ENCODE peak calls at places on chromosome 18, in four cellular contexts. One of them, this sample, is unnamed.

GRCh38 chr18:67766930-67767329 is 250.4 kb upstream of the DSEL start:
- DNase-seq in suprapubic skin: no peak
- DNase-seq in trophoblast cell: peak; percentile 12
- DNase-seq in aorta: no peak
- DNase-seq in this sample: no peak

GRCh38 chr18:48800877-48801727 is 149.7 kb downstream of the SMAD7 start:
- DNase-seq in suprapubic skin: peak; percentile 53
- DNase-seq in trophoblast cell: no peak
- DNase-seq in aorta: peak; percentile 62
- DNase-seq in this sample: no peak

GRCh38 chr18:47969851-47970250 is 39.4 kb upstream of the SMAD2 start:
- DNase-seq in suprapubic skin: no peak
- DNase-seq in trophoblast cell: no peak
- DNase-seq in aorta: no peak
- DNase-seq in this sample: no peak

GRCh38 chr18:51342815-51343214 is 145.3 kb upstream of the MEX3C start:
- DNase-seq in suprapubic skin: no peak
- DNase-seq in trophoblast cell: peak; percentile 98
- DNase-seq in aorta: no peak
- DNase-seq in this sample: no peak

GRCh38 chr18:54983041-54983686 is 23.9 kb upstream of the CCDC68 start:
- DNase-seq in suprapubic skin: no peak
- DNase-seq in trophoblast cell: peak; percentile 94
- DNase-seq in aorta: no peak
- DNase-seq in this sample: no peak

GRCh38 chr18:56702946-56703345 is 51.8 kb downstream of the WDR7 start:
- DNase-seq in suprapubic skin: no peak
- DNase-seq in trophoblast cell: peak; percentile 73
- DNase-seq in aorta: no peak
- DNase-seq in this sample: peak; percentile 20

GRCh38 chr18:74775239-74775638 is 177.6 kb downstream of the ZNF407 start:
- DNase-seq in suprapubic skin: no peak
- DNase-seq in trophoblast cell: no peak
- DNase-seq in aorta: no peak
- DNase-seq in this sample: no peak

GRCh38 chr18:79451237-79452125 is 55.8 kb downstream of the NFATC1 start:
- DNase-seq in suprapubic skin: no peak
- DNase-seq in trophoblast cell: no peak
- DNase-seq in aorta: no peak
- DNase-seq in this sample: no peak

GRCh38 chr18:46939998-46940571 is 22.7 kb downstream of the KATNAL2 start:
- DNase-seq in suprapubic skin: no peak
- DNase-seq in trophoblast cell: no peak
- DNase-seq in aorta: no peak
- DNase-seq in this sample: no peak

GRCh38 chr18:3753116-3753515 is 303.1 kb downstream of the TGIF1 start:
- DNase-seq in suprapubic skin: no peak
- DNase-seq in trophoblast cell: no peak
- DNase-seq in aorta: no peak
- DNase-seq in this sample: no peak

GRCh38 chr18:47829831-47830230 is 100.6 kb downstream of the SMAD2 start:
- DNase-seq in suprapubic skin: no peak
- DNase-seq in trophoblast cell: no peak
- DNase-seq in aorta: no peak
- DNase-seq in this sample: no peak

GRCh38 chr18:711693-712400 is 583 bp downstream of the ENOSF1 start:
- DNase-seq in suprapubic skin: peak; percentile 86
- DNase-seq in trophoblast cell: peak; percentile 91
- DNase-seq in aorta: peak; percentile 85
- DNase-seq in this sample: peak; percentile 74

GRCh38 chr18:22946217-22946616 is 13.1 kb downstream of the RBBP8 start:
- DNase-seq in suprapubic skin: no peak
- DNase-seq in trophoblast cell: no peak
- DNase-seq in aorta: no peak
- DNase-seq in this sample: no peak

GRCh38 chr18:13797157-13797611 is 26.8 kb upstream of the MC5R start:
- DNase-seq in suprapubic skin: no peak
- DNase-seq in trophoblast cell: peak; percentile 75
- DNase-seq in aorta: no peak
- DNase-seq in this sample: peak; percentile 8

GRCh38 chr18:25103468-25104155 is 248.4 kb downstream of the ZNF521 start:
- DNase-seq in suprapubic skin: no peak
- DNase-seq in trophoblast cell: no peak
- DNase-seq in aorta: no peak
- DNase-seq in this sample: no peak

GRCh38 chr18:22872894-22873537 is 60.1 kb upstream of the RBBP8 start:
- DNase-seq in suprapubic skin: no peak
- DNase-seq in trophoblast cell: no peak
- DNase-seq in aorta: no peak
- DNase-seq in this sample: no peak

GRCh38 chr18:37393945-37394609 is 171.5 kb downstream of the CELF4 start:
- DNase-seq in suprapubic skin: peak; percentile 85
- DNase-seq in trophoblast cell: peak; percentile 62
- DNase-seq in aorta: peak; percentile 91
- DNase-seq in this sample: peak; percentile 67

GRCh38 chr18:35248429-35248828 is 7.6 kb downstream of the ZNF397 start:
- DNase-seq in suprapubic skin: no peak
- DNase-seq in trophoblast cell: no peak
- DNase-seq in aorta: no peak
- DNase-seq in this sample: no peak
- H3K36me3 ChIP-seq in suprapubic skin: peaks cover 78% of the 10 kb centered on the region
- H3K36me3 ChIP-seq in trophoblast cell: peaks cover 2% of the 10 kb centered on the region
- H3K36me3 ChIP-seq in aorta: peaks cover 25% of the 10 kb centered on the region
- H3K36me3 ChIP-seq in this sample: peaks cover 44% of the 10 kb centered on the region

GRCh38 chr18:77073336-77074093 is 59.1 kb downstream of the MBP start:
- DNase-seq in suprapubic skin: no peak
- DNase-seq in trophoblast cell: no peak
- DNase-seq in aorta: no peak
- DNase-seq in this sample: no peak
- H3K4me1 ChIP-seq in suprapubic skin: peaks cover 42% of the 10 kb centered on the region
- H3K4me1 ChIP-seq in trophoblast cell: peaks cover 9% of the 10 kb centered on the region
- H3K4me1 ChIP-seq in aorta: no peaks in the 10 kb centered on the region
- H3K4me1 ChIP-seq in this sample: no peaks in the 10 kb centered on the region

GRCh38 chr18:10546557-10547300 is 20.9 kb downstream of the NAPG start:
- DNase-seq in suprapubic skin: no peak
- DNase-seq in trophoblast cell: no peak
- DNase-seq in aorta: no peak
- DNase-seq in this sample: no peak

GRCh38 chr18:10537765-10538164 is 11.9 kb downstream of the NAPG start:
- DNase-seq in suprapubic skin: no peak
- DNase-seq in trophoblast cell: no peak
- DNase-seq in aorta: no peak
- DNase-seq in this sample: no peak

GRCh38 chr18:10544093-10544748 is 18.4 kb downstream of the NAPG start:
- DNase-seq in suprapubic skin: no peak
- DNase-seq in trophoblast cell: no peak
- DNase-seq in aorta: no peak
- DNase-seq in this sample: no peak

DNA sequence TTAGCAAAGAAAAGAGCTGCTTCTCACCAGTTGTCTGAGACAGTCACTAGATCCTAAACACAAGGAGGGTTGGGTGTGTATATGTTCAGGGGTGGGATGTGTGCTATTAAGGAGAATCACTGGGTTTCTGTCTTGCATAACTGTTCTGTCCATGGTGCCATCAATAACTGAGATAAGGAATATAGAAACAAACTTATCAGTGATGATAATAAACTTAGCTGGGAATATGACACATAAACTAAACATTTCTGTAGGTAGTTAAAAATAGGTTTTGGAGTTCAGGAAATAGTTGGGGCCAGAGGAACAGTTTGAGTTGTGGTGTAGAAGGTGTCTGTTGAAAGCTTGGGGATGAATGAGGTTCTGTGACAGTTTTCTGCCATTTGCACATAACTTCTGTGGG is 17.4 kb downstream of the NAPG start:
- DNase-seq in suprapubic skin: no peak
- DNase-seq in trophoblast cell: no peak
- DNase-seq in aorta: no peak
- DNase-seq in this sample: no peak
- H3K36me3 ChIP-seq in suprapubic skin: peaks cover 81% of the 10 kb centered on the region
- H3K36me3 ChIP-seq in trophoblast cell: peaks cover 7% of the 10 kb centered on the region
- H3K36me3 ChIP-seq in aorta: peaks cover 5% of the 10 kb centered on the region
- H3K36me3 ChIP-seq in this sample: no peaks in the 10 kb centered on the region

DNA sequence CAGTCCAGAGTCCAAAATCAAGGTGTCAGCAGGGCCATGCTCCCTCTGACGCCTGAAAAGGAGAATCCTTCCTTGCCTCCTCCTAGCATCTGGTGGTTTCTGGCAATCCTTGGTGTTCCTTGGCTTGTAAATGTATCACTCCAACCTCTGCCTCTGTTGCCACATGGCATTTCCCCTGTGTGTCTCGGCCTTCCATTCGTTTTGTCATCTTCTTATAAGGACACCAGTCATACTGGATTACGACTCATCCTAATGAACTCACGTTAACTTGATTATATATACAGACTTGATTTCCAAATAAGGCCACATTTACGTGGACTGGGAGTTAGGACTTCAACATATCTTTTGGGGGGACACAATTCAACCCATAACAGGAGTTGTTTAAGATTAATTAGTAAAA is 15.8 kb downstream of the PMAIP1 start:
- DNase-seq in suprapubic skin: no peak
- DNase-seq in trophoblast cell: no peak
- DNase-seq in aorta: no peak
- DNase-seq in this sample: no peak
- H3K4me1 ChIP-seq in suprapubic skin: peaks cover 14% of the 10 kb centered on the region
- H3K4me1 ChIP-seq in trophoblast cell: peaks cover 9% of the 10 kb centered on the region
- H3K4me1 ChIP-seq in aorta: no peaks in the 10 kb centered on the region
- H3K4me1 ChIP-seq in this sample: no peaks in the 10 kb centered on the region

DNA sequence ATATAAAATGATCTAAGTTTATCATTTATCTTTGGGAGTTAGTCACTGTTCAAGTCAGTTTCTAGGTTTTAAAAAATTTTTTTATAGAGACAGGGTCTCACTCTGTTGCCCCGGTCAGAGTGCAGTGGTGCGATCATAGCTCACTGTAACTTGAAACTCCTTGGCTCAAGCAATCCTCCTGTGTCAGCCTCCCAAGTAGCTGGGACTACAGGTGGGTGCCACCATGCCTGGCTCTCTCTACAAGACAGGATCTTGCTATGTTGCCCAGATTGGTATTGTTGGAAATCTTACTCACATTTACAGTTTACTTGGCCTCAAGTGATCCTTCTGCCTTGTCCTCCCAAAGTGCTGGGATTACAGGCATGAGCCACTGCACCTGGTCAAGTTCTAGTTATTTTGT is 74.5 kb downstream of the MIB1 start:
- DNase-seq in suprapubic skin: no peak
- DNase-seq in trophoblast cell: no peak
- DNase-seq in aorta: no peak
- DNase-seq in this sample: no peak
- H3K36me3 ChIP-seq in suprapubic skin: peaks cover 26% of the 10 kb centered on the region
- H3K36me3 ChIP-seq in trophoblast cell: peaks cover 15% of the 10 kb centered on the region
- H3K36me3 ChIP-seq in aorta: no peaks in the 10 kb centered on the region
- H3K36me3 ChIP-seq in this sample: no peaks in the 10 kb centered on the region

DNA sequence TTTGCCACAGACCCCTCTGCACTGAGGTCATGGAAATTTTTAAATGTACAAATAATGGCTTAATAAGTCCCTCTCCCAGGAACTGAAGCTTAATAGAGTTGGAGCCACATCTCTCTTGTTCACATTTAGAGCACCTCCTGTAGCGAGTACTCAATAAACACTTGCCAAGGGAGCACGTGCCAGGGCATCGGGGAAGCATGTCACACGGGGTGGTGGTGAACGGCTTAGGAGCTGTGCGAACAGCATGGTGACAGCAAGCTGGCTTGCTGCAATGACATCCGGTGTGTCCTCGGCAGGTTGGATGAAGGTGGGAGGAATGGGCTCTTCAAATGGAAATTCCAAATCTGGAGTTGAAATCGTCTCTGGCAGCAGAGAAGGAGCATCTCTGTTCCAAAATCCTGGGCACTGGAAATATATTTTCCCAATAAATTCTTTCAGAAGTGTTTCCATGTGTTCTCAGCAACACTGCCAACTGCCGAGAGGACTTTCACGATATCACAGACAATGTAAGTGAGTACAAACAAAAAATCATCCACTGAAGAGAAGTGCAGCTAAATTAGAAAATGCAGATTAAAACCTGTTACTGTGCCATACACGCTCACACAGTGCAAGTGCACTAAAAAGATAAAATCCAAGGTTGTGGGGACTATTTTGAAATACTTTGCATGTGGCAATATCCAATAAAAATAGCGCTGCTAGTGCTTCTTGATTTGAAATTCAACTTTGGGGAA is 74.2 kb downstream of the GALR1 start:
- DNase-seq in suprapubic skin: no peak
- DNase-seq in trophoblast cell: no peak
- DNase-seq in aorta: no peak
- DNase-seq in this sample: no peak
- H3K4me1 ChIP-seq in suprapubic skin: no peaks in the 10 kb centered on the region
- H3K4me1 ChIP-seq in trophoblast cell: no peaks in the 10 kb centered on the region
- H3K4me1 ChIP-seq in aorta: no peaks in the 10 kb centered on the region
- H3K4me1 ChIP-seq in this sample: no peaks in the 10 kb centered on the region

GRCh38 chr18:9595197-9595596 is 19.2 kb downstream of the PPP4R1 start:
- DNase-seq in suprapubic skin: no peak
- DNase-seq in trophoblast cell: no peak
- DNase-seq in aorta: no peak
- DNase-seq in this sample: no peak

GRCh38 chr18:9596257-9596656 is 18.1 kb downstream of the PPP4R1 start:
- DNase-seq in suprapubic skin: no peak
- DNase-seq in trophoblast cell: no peak
- DNase-seq in aorta: no peak
- DNase-seq in this sample: no peak

GRCh38 chr18:9597609-9598008 is 16.8 kb downstream of the PPP4R1 start:
- DNase-seq in suprapubic skin: no peak
- DNase-seq in trophoblast cell: no peak
- DNase-seq in aorta: no peak
- DNase-seq in this sample: no peak

GRCh38 chr18:9596843-9597242 is 17.5 kb downstream of the PPP4R1 start:
- DNase-seq in suprapubic skin: no peak
- DNase-seq in trophoblast cell: no peak
- DNase-seq in aorta: no peak
- DNase-seq in this sample: no peak

GRCh38 chr18:9599328-9599727 is 15.0 kb downstream of the PPP4R1 start:
- DNase-seq in suprapubic skin: no peak
- DNase-seq in trophoblast cell: no peak
- DNase-seq in aorta: no peak
- DNase-seq in this sample: no peak
- H3K36me3 ChIP-seq in suprapubic skin: no peaks in the 10 kb centered on the region
- H3K36me3 ChIP-seq in trophoblast cell: peaks cover 3% of the 10 kb centered on the region
- H3K36me3 ChIP-seq in aorta: no peaks in the 10 kb centered on the region
- H3K36me3 ChIP-seq in this sample: no peaks in the 10 kb centered on the region

GRCh38 chr18:77071061-77071460 is 61.5 kb downstream of the MBP start:
- DNase-seq in suprapubic skin: no peak
- DNase-seq in trophoblast cell: peak; percentile 73
- DNase-seq in aorta: no peak
- DNase-seq in this sample: no peak
- H3K4me1 ChIP-seq in suprapubic skin: peaks cover 66% of the 10 kb centered on the region
- H3K4me1 ChIP-seq in trophoblast cell: peaks cover 20% of the 10 kb centered on the region
- H3K4me1 ChIP-seq in aorta: peaks cover 3% of the 10 kb centered on the region
- H3K4me1 ChIP-seq in this sample: no peaks in the 10 kb centered on the region

This sample was measured in adrenal gland.